ENCODE peak calls at places on chromosomes 1 and 21, in nine cellular contexts. X is HCT116, Q is A549, K is SK-N-SH, Y is NB4, R is K562, E is HepG2, F is endothelial cell of umbilical vein, M is H1. T is an unnamed sample.

GRCh38 chr1:36083635-36084501 is at the start of gene TEKT2:
- DNase-seq in Y (peak; percentile 44), E (no peak), X (no peak), R (no peak), M (peak; percentile 90), K (peak; percentile 96), Q (no peak), F (peak; percentile 52), T (peak; percentile 87)

GRCh38 chr1:84885469-84885868 is 7.5 kb downstream of the LPAR3 start:
- DNase-seq in R (no peak), X (no peak), Y (no peak), K (no peak), E (no peak), F (no peak), M (no peak), Q (no peak), T (no peak)

GRCh38 chr21:26165331-26165730 is 5.2 kb downstream of the APP start:
- DNase-seq in F (no peak), Y (no peak), K (no peak), Q (no peak), R (no peak), X (no peak), M (no peak), E (no peak), T (no peak)

GRCh38 chr1:207813513-207813881 is 61.6 kb downstream of the CD46 start:
- DNase-seq in Q (no peak), X (no peak), Y (no peak), F (no peak), E (no peak), R (peak; percentile 31), K (no peak), M (no peak), T (no peak)

GRCh38 chr1:157724537-157725213 is 24.1 kb upstream of the FCRL3 start:
- DNase-seq in E (no peak), Q (no peak), M (no peak), Y (no peak), R (no peak), K (no peak), F (no peak), X (no peak), T (no peak)

GRCh38 chr1:200626853-200627534 is 6.4 kb upstream of the KIF14 start:
- DNase-seq in F (no peak), Y (no peak), Q (no peak), X (no peak), E (no peak), M (no peak), K (no peak), R (no peak), T (no peak)

GRCh38 chr1:107139833-107140702 is 771 bp upstream of the NTNG1 start:
- DNase-seq in K (peak; percentile 65), E (no peak), M (peak; percentile 75), R (no peak), Y (peak; percentile 6), X (no peak), Q (no peak), F (peak; percentile 3), T (peak; percentile 74)

GRCh38 chr1:156281281-156282142 is 1.1 kb downstream of the SMG5 start:
- DNase-seq in K (peak; percentile 36), Y (peak; percentile 80), R (peak; percentile 85), X (no peak), M (no peak), F (no peak), Q (no peak), E (peak; percentile 35), T (no peak)

GRCh38 chr1:209768354-209768774 is 12.5 kb downstream of the TRAF3IP3 start:
- DNase-seq in K (no peak), Y (peak; percentile 95), M (no peak), X (no peak), R (no peak), F (no peak), E (no peak), Q (no peak), T (no peak)

GRCh38 chr1:37793773-37794371 is at the start of gene MANEAL:
- DNase-seq in M (peak; percentile 60), Q (peak; percentile 39), X (peak; percentile 33), R (peak; percentile 73), K (peak; percentile 91), Y (peak; percentile 10), E (no peak), F (peak; percentile 24), T (peak; percentile 47)

GRCh38 chr1:226123212-226123560 is 60.7 kb downstream of the H3-3A start:
- DNase-seq in K (peak; percentile 9), E (no peak), F (no peak), X (no peak), R (no peak), Y (no peak), Q (no peak), M (no peak), T (no peak)

GRCh38 chr1:87151500-87152421 is 176.9 kb upstream of the LMO4 start:
- DNase-seq in Q (no peak), R (peak; percentile 67), M (peak; percentile 82), K (no peak), Y (peak; percentile 92), F (peak; percentile 64), E (no peak), X (no peak), T (peak; percentile 83)

GRCh38 chr1:33971018-33971710 is 107.3 kb downstream of the HMGB4 start:
- DNase-seq in X (no peak), Y (no peak), Q (no peak), M (no peak), K (no peak), E (no peak), R (no peak), F (no peak), T (no peak)

GRCh38 chr1:33972676-33973395 is 109.0 kb downstream of the HMGB4 start:
- DNase-seq in F (no peak), Y (no peak), R (no peak), K (no peak), M (no peak), E (no peak), X (no peak), Q (no peak), T (no peak)

GRCh38 chr1:33971913-33972312 is 108.0 kb downstream of the HMGB4 start:
- DNase-seq in E (no peak), X (no peak), Q (no peak), R (no peak), F (no peak), K (no peak), M (no peak), Y (no peak), T (no peak)

GRCh38 chr1:33966346-33967141 is 102.7 kb downstream of the HMGB4 start:
- DNase-seq in F (no peak), E (no peak), Y (peak; percentile 4), X (no peak), R (no peak), M (no peak), Q (no peak), K (no peak), T (no peak)

GRCh38 chr1:33970148-33970825 is 106.4 kb downstream of the HMGB4 start:
- DNase-seq in R (no peak), X (no peak), F (no peak), Q (no peak), Y (no peak), E (no peak), K (no peak), M (no peak), T (peak; percentile 29)
- TF ChIP-seq MAX in R (no peak), X (no peak), F (no peak), Q (no peak), Y (no peak), E (no peak), K (no peak), M (no peak), T (no peak)

GRCh38 chr1:241836944-241837343 is 11.1 kb upstream of the EXO1 start:
- DNase-seq in Q (no peak), F (peak; percentile 29), M (no peak), Y (no peak), R (no peak), X (no peak), E (no peak), K (no peak), T (no peak)

GRCh38 chr1:241839369-241839990 is 8.5 kb upstream of the EXO1 start:
- DNase-seq in M (no peak), K (no peak), E (no peak), F (no peak), Y (no peak), R (no peak), X (no peak), Q (no peak), T (no peak)

GRCh38 chr1:241837413-241837812 is 10.6 kb upstream of the EXO1 start:
- DNase-seq in E (no peak), Q (no peak), K (no peak), X (no peak), R (no peak), M (no peak), Y (no peak), F (peak; percentile 6), T (no peak)

GRCh38 chr1:241838831-241839365 is 9.1 kb upstream of the EXO1 start:
- DNase-seq in Y (no peak), K (no peak), Q (no peak), M (no peak), X (no peak), R (no peak), E (no peak), F (no peak), T (no peak)

DNA sequence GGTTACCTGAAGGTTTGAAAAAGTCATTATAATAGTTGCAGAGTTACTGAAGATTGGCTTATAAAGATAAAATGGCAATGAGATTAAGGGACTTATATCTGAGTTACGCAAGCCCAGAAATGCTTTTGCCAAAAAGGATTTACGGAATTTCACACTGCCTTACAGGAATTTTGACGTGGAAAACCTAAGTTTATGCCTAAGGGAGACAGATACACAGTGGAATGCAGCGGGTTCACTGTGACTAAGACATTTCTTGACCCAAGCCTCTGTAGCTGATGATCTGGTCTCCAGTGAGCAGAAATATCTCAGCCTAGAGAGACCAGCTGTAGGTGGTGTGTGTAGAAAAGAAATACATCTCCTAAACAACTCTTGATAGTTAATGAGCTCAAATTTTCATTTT is 10.1 kb upstream of the EXO1 start:
- DNase-seq in K (no peak), M (no peak), R (no peak), F (no peak), Q (no peak), E (no peak), Y (no peak), X (no peak), T (no peak)
- TF ChIP-seq MAX in K (no peak), M (no peak), R (no peak), F (no peak), Q (no peak), E (no peak), Y (no peak), X (no peak), T (no peak)

DNA sequence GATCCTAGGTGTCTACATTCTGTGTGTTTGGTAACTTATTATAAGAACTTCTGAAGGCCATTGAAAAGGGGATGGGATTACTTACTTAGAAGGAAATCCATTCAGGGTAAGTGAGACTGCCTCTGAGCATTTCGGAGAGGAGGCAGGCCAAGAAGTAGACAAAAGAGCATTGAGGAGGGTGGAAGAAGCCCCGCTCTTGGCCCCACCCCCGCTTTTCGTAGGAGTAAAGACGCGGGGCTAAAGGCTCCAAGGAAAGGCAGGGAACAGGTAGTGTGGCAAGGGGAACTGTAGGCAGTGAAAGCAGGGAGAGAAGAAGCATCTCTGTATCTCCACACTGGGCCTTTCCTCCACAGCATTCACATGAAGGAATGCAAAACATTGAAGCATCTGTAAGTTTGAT is 51.8 kb upstream of the GRIK1 start:
- DNase-seq in X (no peak), E (no peak), F (no peak), R (no peak), Q (no peak), Y (no peak), M (no peak), K (no peak), T (peak; percentile 27)
- TF ChIP-seq MAX in X (no peak), E (no peak), F (no peak), R (no peak), Q (no peak), Y (no peak), M (no peak), K (no peak), T (no peak)

GRCh38 chr1:31843506-31843905 is 27.7 kb upstream of the SPOCD1 start:
- DNase-seq in X (peak; percentile 6), R (no peak), E (no peak), F (peak; percentile 4), Y (no peak), Q (no peak), K (no peak), M (no peak), T (no peak)
- TF ChIP-seq MAX in X (no peak), R (no peak), E (no peak), F (no peak), Y (no peak), Q (no peak), K (no peak), M (no peak), T (no peak)